ENCODE peak calls at places on chromosomes 12 and 14, in six cellular contexts. P, T, W, Z, G and A are unnamed samples.

GRCh38 chr14:99601301-99601945 is 2.6 kb downstream of the CCDC85C start:
- DNase-seq in G (no peak), Z (no peak), P (no peak), T (no peak), W (no peak), A (no peak)

GRCh38 chr12:52247622-52248540 is 14.8 kb downstream of the KRT7 start:
- DNase-seq in T (no peak), P (no peak), G (no peak), W (no peak), Z (no peak), A (no peak)

GRCh38 chr12:56688129-56688845 is at the start of gene PTGES3:
- DNase-seq in G (peak), P (peak), W (peak), T (peak), Z (peak), A (peak)

GRCh38 chr12:11154400-11154925 is 16.5 kb upstream of the SMIM10L1 start:
- DNase-seq in W (no peak), G (no peak), T (no peak), Z (no peak), P (no peak), A (no peak)

GRCh38 chr14:93902619-93903307 is 24.4 kb upstream of the FAM181A start:
- DNase-seq in W (no peak), T (no peak), P (no peak), G (no peak), Z (no peak), A (no peak)

GRCh38 chr12:66164349-66164821 is 5.4 kb downstream of the TMBIM4 start:
- DNase-seq in Z (no peak), W (no peak), G (no peak), T (no peak), P (no peak), A (no peak)

GRCh38 chr12:5458229-5459050 is 26.5 kb downstream of the NTF3 start:
- DNase-seq in G (no peak), P (no peak), T (no peak), Z (no peak), W (no peak), A (no peak)

GRCh38 chr12:8742501-8742900 is 44.7 kb downstream of the RIMKLB start:
- DNase-seq in W (no peak), Z (no peak), T (no peak), P (no peak), G (no peak), A (no peak)

GRCh38 chr12:4117386-4118016 is 156.1 kb upstream of the CCND2 start:
- DNase-seq in P (no peak), G (no peak), W (no peak), Z (no peak), T (peak), A (no peak)

GRCh38 chr12:26878661-26879119 is 45.7 kb upstream of the ITPR2 start:
- DNase-seq in Z (no peak), P (no peak), W (no peak), G (no peak), T (no peak), A (no peak)

GRCh38 chr12:46452061-46452615 is 79.6 kb upstream of the SLC38A2 start:
- DNase-seq in T (no peak), G (no peak), Z (no peak), W (no peak), P (no peak), A (no peak)

GRCh38 chr14:67413806-67414769 is 2.1 kb upstream of the PLEK2 start:
- DNase-seq in P (no peak), T (no peak), G (no peak), W (no peak), Z (no peak), A (no peak)

GRCh38 chr14:49959822-49960408 is 67.0 kb downstream of the ARF6 start:
- DNase-seq in G (no peak), T (no peak), W (no peak), P (no peak), Z (no peak), A (no peak)

GRCh38 chr12:7091660-7092228 is 501 bp downstream of the C1R start:
- DNase-seq in P (no peak), T (no peak), W (no peak), G (no peak), Z (no peak), A (no peak)

GRCh38 chr12:51246254-51246853 is 7.7 kb downstream of the DAZAP2 start:
- DNase-seq in T (peak), G (no peak), P (no peak), W (peak), Z (peak), A (no peak)

GRCh38 chr14:104442611-104443390 is 136.8 kb upstream of the C14orf180 start:
- DNase-seq in T (no peak), W (no peak), P (no peak), G (no peak), Z (no peak), A (no peak)

GRCh38 chr14:95068091-95068490 is 89.2 kb downstream of the DICER1 start:
- DNase-seq in Z (no peak), G (no peak), W (no peak), P (no peak), T (no peak), A (no peak)

GRCh38 chr14:55115861-55116245 is 13.2 kb upstream of the LGALS3 start:
- DNase-seq in Z (no peak), P (no peak), T (no peak), G (no peak), W (no peak), A (no peak)

GRCh38 chr12:89461649-89462612 is 62.7 kb downstream of the GALNT4 start:
- DNase-seq in P (no peak), T (no peak), W (no peak), Z (no peak), G (no peak), A (no peak)

GRCh38 chr12:88419794-88420193 is 160.5 kb downstream of the KITLG start:
- DNase-seq in G (no peak), P (no peak), T (no peak), Z (no peak), W (no peak), A (no peak)

GRCh38 chr14:74429221-74429691 is 3.2 kb upstream of the SYNDIG1L start:
- DNase-seq in T (no peak), Z (no peak), P (no peak), W (no peak), G (no peak), A (no peak)

GRCh38 chr12:84937383-84937782 is 24.8 kb upstream of the SLC6A15 start:
- DNase-seq in P (no peak), Z (no peak), W (no peak), T (no peak), G (no peak), A (no peak)